ENCODE peak calls at places on chromosomes 11 and 22, in five cellular contexts. One of them, this sample, is unnamed.

GRCh38 chr11:1933416-1934325 is 13.5 kb upstream of the MRPL23 start:
- DNase-seq in dorsolateral prefrontal cortex: no peak
- DNase-seq in AG09309: no peak
- DNase-seq in fibroblast of mammary gland: no peak
- DNase-seq in choroid plexus epithelial cell: no peak
- DNase-seq in this sample: no peak

GRCh38 chr11:116257871-116258270 is 514.9 kb downstream of the BUD13 start:
- DNase-seq in dorsolateral prefrontal cortex: no peak
- DNase-seq in AG09309: no peak
- DNase-seq in fibroblast of mammary gland: no peak
- DNase-seq in choroid plexus epithelial cell: no peak
- DNase-seq in this sample: no peak

GRCh38 chr11:8268530-8269461 is 5.1 kb upstream of the LMO1 start:
- DNase-seq in dorsolateral prefrontal cortex: peak
- DNase-seq in AG09309: no peak
- DNase-seq in fibroblast of mammary gland: no peak
- DNase-seq in choroid plexus epithelial cell: no peak
- DNase-seq in this sample: no peak

GRCh38 chr22:18091916-18092526 is 14.2 kb downstream of the PEX26 start:
- DNase-seq in dorsolateral prefrontal cortex: no peak
- DNase-seq in AG09309: no peak
- DNase-seq in fibroblast of mammary gland: peak
- DNase-seq in choroid plexus epithelial cell: no peak
- DNase-seq in this sample: no peak

GRCh38 chr22:37049224-37049623 is 2.3 kb upstream of the KCTD17 start:
- DNase-seq in dorsolateral prefrontal cortex: no peak
- DNase-seq in AG09309: no peak
- DNase-seq in fibroblast of mammary gland: no peak
- DNase-seq in choroid plexus epithelial cell: no peak
- DNase-seq in this sample: no peak

GRCh38 chr11:127003260-127003981 is 2.9 kb upstream of the KIRREL3 start:
- DNase-seq in dorsolateral prefrontal cortex: peak
- DNase-seq in AG09309: no peak
- DNase-seq in fibroblast of mammary gland: no peak
- DNase-seq in choroid plexus epithelial cell: no peak
- DNase-seq in this sample: no peak

GRCh38 chr11:108647387-108647700 is 17.5 kb upstream of the DDX10 start:
- DNase-seq in dorsolateral prefrontal cortex: no peak
- DNase-seq in AG09309: no peak
- DNase-seq in fibroblast of mammary gland: no peak
- DNase-seq in choroid plexus epithelial cell: no peak
- DNase-seq in this sample: no peak

GRCh38 chr11:7893792-7894191 is 37.3 kb downstream of the OR10A6 start:
- DNase-seq in dorsolateral prefrontal cortex: no peak
- DNase-seq in AG09309: no peak
- DNase-seq in fibroblast of mammary gland: no peak
- DNase-seq in choroid plexus epithelial cell: no peak
- DNase-seq in this sample: no peak

GRCh38 chr11:1390603-1391164 is 950 bp downstream of the BRSK2 start:
- DNase-seq in dorsolateral prefrontal cortex: no peak
- DNase-seq in AG09309: no peak
- DNase-seq in fibroblast of mammary gland: no peak
- DNase-seq in choroid plexus epithelial cell: no peak
- DNase-seq in this sample: no peak

GRCh38 chr11:72631806-72632731 is 42.2 kb downstream of the PDE2A start:
- DNase-seq in dorsolateral prefrontal cortex: peak
- DNase-seq in AG09309: no peak
- DNase-seq in fibroblast of mammary gland: no peak
- DNase-seq in choroid plexus epithelial cell: peak
- DNase-seq in this sample: no peak

GRCh38 chr11:12754582-12755250 is 80.5 kb downstream of the TEAD1 start:
- DNase-seq in dorsolateral prefrontal cortex: no peak
- DNase-seq in AG09309: no peak
- DNase-seq in fibroblast of mammary gland: no peak
- DNase-seq in choroid plexus epithelial cell: no peak
- DNase-seq in this sample: no peak

GRCh38 chr22:35539910-35540599 is 576 bp upstream of the RASD2 start:
- DNase-seq in dorsolateral prefrontal cortex: no peak
- DNase-seq in AG09309: no peak
- DNase-seq in fibroblast of mammary gland: no peak
- DNase-seq in choroid plexus epithelial cell: peak
- DNase-seq in this sample: no peak

GRCh38 chr11:105870521-105871113 is 151.4 kb downstream of the MSANTD4 start:
- DNase-seq in dorsolateral prefrontal cortex: no peak
- DNase-seq in AG09309: no peak
- DNase-seq in fibroblast of mammary gland: peak
- DNase-seq in choroid plexus epithelial cell: no peak
- DNase-seq in this sample: no peak

This sample was measured in brain microvascular endothelial cell.